ENCODE peak calls at places on chromosomes 16 and 17, in five cellular contexts. One of them, this sample, is unnamed.

GRCh38 chr16:14489460-14489859 is 140.6 kb downstream of the PARN start:
- DNase-seq in WTC11: peak
- DNase-seq in stimulated activated CD8-positive, alpha-beta memory T cell treated with anti-CD3 and anti-CD28 coated beads, Interleukin-15, amount 100 ng/mL, for 4 hours: no peak
- DNase-seq in NCI-H524: no peak
- DNase-seq in psoas muscle: no peak
- DNase-seq in this sample: no peak

GRCh38 chr17:73013299-73013698 is 79.2 kb downstream of the SLC39A11 start:
- DNase-seq in stimulated activated CD8-positive, alpha-beta memory T cell treated with anti-CD3 and anti-CD28 coated beads, Interleukin-15, amount 100 ng/mL, for 4 hours: no peak
- DNase-seq in WTC11: no peak
- DNase-seq in NCI-H524: no peak
- DNase-seq in psoas muscle: no peak
- DNase-seq in this sample: no peak

GRCh38 chr17:27326585-27326984 is 32.7 kb downstream of the WSB1 start:
- DNase-seq in psoas muscle: no peak
- DNase-seq in NCI-H524: no peak
- DNase-seq in stimulated activated CD8-positive, alpha-beta memory T cell treated with anti-CD3 and anti-CD28 coated beads, Interleukin-15, amount 100 ng/mL, for 4 hours: no peak
- DNase-seq in WTC11: no peak
- DNase-seq in this sample: no peak

GRCh38 chr16:11245988-11246387 is 10.0 kb downstream of the SOCS1 start:
- DNase-seq in psoas muscle: no peak
- DNase-seq in stimulated activated CD8-positive, alpha-beta memory T cell treated with anti-CD3 and anti-CD28 coated beads, Interleukin-15, amount 100 ng/mL, for 4 hours: no peak
- DNase-seq in WTC11: no peak
- DNase-seq in NCI-H524: no peak
- DNase-seq in this sample: no peak

GRCh38 chr17:9115446-9116265 is 94.3 kb downstream of the NTN1 start:
- DNase-seq in NCI-H524: no peak
- DNase-seq in WTC11: peak
- DNase-seq in psoas muscle: peak
- DNase-seq in stimulated activated CD8-positive, alpha-beta memory T cell treated with anti-CD3 and anti-CD28 coated beads, Interleukin-15, amount 100 ng/mL, for 4 hours: peak
- DNase-seq in this sample: peak

GRCh38 chr17:80096531-80097306 is 4.7 kb upstream of the GAA start:
- DNase-seq in NCI-H524: no peak
- DNase-seq in stimulated activated CD8-positive, alpha-beta memory T cell treated with anti-CD3 and anti-CD28 coated beads, Interleukin-15, amount 100 ng/mL, for 4 hours: no peak
- DNase-seq in WTC11: no peak
- DNase-seq in psoas muscle: peak
- DNase-seq in this sample: no peak

GRCh38 chr17:30352247-30352814 is 18.5 kb upstream of the TMIGD1 start:
- DNase-seq in NCI-H524: no peak
- DNase-seq in stimulated activated CD8-positive, alpha-beta memory T cell treated with anti-CD3 and anti-CD28 coated beads, Interleukin-15, amount 100 ng/mL, for 4 hours: no peak
- DNase-seq in psoas muscle: no peak
- DNase-seq in WTC11: no peak
- DNase-seq in this sample: no peak

GRCh38 chr17:9729735-9730420 is 61.5 kb downstream of the DHRS7C start:
- DNase-seq in stimulated activated CD8-positive, alpha-beta memory T cell treated with anti-CD3 and anti-CD28 coated beads, Interleukin-15, amount 100 ng/mL, for 4 hours: no peak
- DNase-seq in psoas muscle: no peak
- DNase-seq in NCI-H524: no peak
- DNase-seq in WTC11: no peak
- DNase-seq in this sample: no peak

GRCh38 chr16:48291754-48292153 is 44.4 kb upstream of the ABCC11 start:
- DNase-seq in stimulated activated CD8-positive, alpha-beta memory T cell treated with anti-CD3 and anti-CD28 coated beads, Interleukin-15, amount 100 ng/mL, for 4 hours: no peak
- DNase-seq in NCI-H524: no peak
- DNase-seq in WTC11: no peak
- DNase-seq in psoas muscle: no peak
- DNase-seq in this sample: no peak

GRCh38 chr17:859461-860195 is 77.5 kb downstream of the MRM3 start:
- DNase-seq in WTC11: no peak
- DNase-seq in psoas muscle: peak
- DNase-seq in stimulated activated CD8-positive, alpha-beta memory T cell treated with anti-CD3 and anti-CD28 coated beads, Interleukin-15, amount 100 ng/mL, for 4 hours: no peak
- DNase-seq in NCI-H524: peak
- DNase-seq in this sample: no peak

GRCh38 chr17:222172-222571 is 40.7 kb upstream of the DOC2B start:
- DNase-seq in stimulated activated CD8-positive, alpha-beta memory T cell treated with anti-CD3 and anti-CD28 coated beads, Interleukin-15, amount 100 ng/mL, for 4 hours: no peak
- DNase-seq in NCI-H524: no peak
- DNase-seq in WTC11: no peak
- DNase-seq in psoas muscle: peak
- DNase-seq in this sample: no peak

GRCh38 chr17:61143026-61143425 is 256.6 kb upstream of the TBX2 start:
- DNase-seq in stimulated activated CD8-positive, alpha-beta memory T cell treated with anti-CD3 and anti-CD28 coated beads, Interleukin-15, amount 100 ng/mL, for 4 hours: no peak
- DNase-seq in psoas muscle: no peak
- DNase-seq in WTC11: no peak
- DNase-seq in NCI-H524: no peak
- DNase-seq in this sample: no peak